ENCODE peak calls at places on chromosome 5, in four cellular contexts. One of them, this sample, is unnamed.

GRCh38 chr5:138696501-138696900 is 56.7 kb upstream of the CTNNA1 start:
- DNase-seq in transverse colon: no peak
- DNase-seq in tibial nerve: no peak
- DNase-seq in IMR-90: peak
- DNase-seq in this sample: no peak

GRCh38 chr5:120550358-120550757 is 86.3 kb downstream of the PRR16 start:
- DNase-seq in transverse colon: no peak
- DNase-seq in tibial nerve: no peak
- DNase-seq in IMR-90: peak
- DNase-seq in this sample: no peak

GRCh38 chr5:1651971-1652872 is 128.5 kb upstream of the LPCAT1 start:
- DNase-seq in transverse colon: no peak
- DNase-seq in tibial nerve: no peak
- DNase-seq in IMR-90: no peak
- DNase-seq in this sample: no peak

GRCh38 chr5:149550608-149551226 is 522 bp downstream of the CSNK1A1 start:
- DNase-seq in transverse colon: peak
- DNase-seq in tibial nerve: no peak
- DNase-seq in IMR-90: no peak
- DNase-seq in this sample: peak

GRCh38 chr5:104977530-104977929 is 1414.9 kb upstream of the NUDT12 start:
- DNase-seq in transverse colon: no peak
- DNase-seq in tibial nerve: no peak
- DNase-seq in IMR-90: no peak
- DNase-seq in this sample: no peak

GRCh38 chr5:175746851-175747250 is 89.0 kb downstream of the HRH2 start:
- DNase-seq in transverse colon: no peak
- DNase-seq in tibial nerve: no peak
- DNase-seq in IMR-90: peak
- DNase-seq in this sample: no peak

GRCh38 chr5:168174376-168174775 is 117.1 kb upstream of the WWC1 start:
- DNase-seq in transverse colon: no peak
- DNase-seq in tibial nerve: no peak
- DNase-seq in IMR-90: no peak
- DNase-seq in this sample: peak

GRCh38 chr5:81450940-81451339 is 57.0 kb upstream of the ACOT12 start:
- DNase-seq in transverse colon: no peak
- DNase-seq in tibial nerve: no peak
- DNase-seq in IMR-90: peak
- DNase-seq in this sample: no peak

GRCh38 chr5:154302181-154302580 is 111.6 kb downstream of the GALNT10 start:
- DNase-seq in transverse colon: no peak
- DNase-seq in tibial nerve: no peak
- DNase-seq in IMR-90: no peak
- DNase-seq in this sample: peak

GRCh38 chr5:150155258-150156032 is at the start of gene PDGFRB:
- DNase-seq in transverse colon: peak
- DNase-seq in tibial nerve: peak
- DNase-seq in IMR-90: peak
- DNase-seq in this sample: peak

GRCh38 chr5:73393606-73394489 is 54.7 kb downstream of the FOXD1 start:
- DNase-seq in transverse colon: no peak
- DNase-seq in tibial nerve: no peak
- DNase-seq in IMR-90: no peak
- DNase-seq in this sample: no peak

GRCh38 chr5:119327018-119327417 is 28.8 kb upstream of the TNFAIP8 start:
- DNase-seq in transverse colon: peak
- DNase-seq in tibial nerve: no peak
- DNase-seq in IMR-90: peak
- DNase-seq in this sample: no peak

GRCh38 chr5:149133795-149134777 is 7.2 kb upstream of the ABLIM3 start:
- DNase-seq in transverse colon: no peak
- DNase-seq in tibial nerve: peak
- DNase-seq in IMR-90: peak
- DNase-seq in this sample: peak

GRCh38 chr5:179777909-179778308 is 15.9 kb upstream of the LTC4S start:
- DNase-seq in transverse colon: no peak
- DNase-seq in tibial nerve: no peak
- DNase-seq in IMR-90: no peak
- DNase-seq in this sample: no peak

GRCh38 chr5:134077926-134078580 is 36.4 kb upstream of the TCF7 start:
- DNase-seq in transverse colon: no peak
- DNase-seq in tibial nerve: no peak
- DNase-seq in IMR-90: no peak
- DNase-seq in this sample: peak

DNA sequence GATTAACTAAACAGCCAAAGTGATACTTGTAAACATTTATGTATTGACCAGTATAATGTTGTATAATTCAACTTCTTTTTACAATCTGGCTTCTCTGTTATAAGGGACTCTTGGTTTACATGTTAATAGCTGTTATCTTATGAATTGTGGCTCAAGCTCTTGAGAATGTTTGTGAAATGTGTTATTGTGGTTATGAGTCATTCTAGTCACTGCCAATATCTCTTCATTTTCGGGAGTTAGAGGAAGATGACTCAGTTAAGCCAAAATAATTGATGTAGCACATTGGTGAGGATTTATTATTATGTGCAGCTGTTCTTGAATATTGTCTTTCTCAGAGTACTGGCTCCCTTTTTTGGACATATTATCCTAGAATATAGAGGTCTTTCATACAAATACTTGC is 655.2 kb upstream of the RIOK2 start:
- DNase-seq in transverse colon: no peak
- DNase-seq in tibial nerve: no peak
- DNase-seq in IMR-90: peak
- DNase-seq in this sample: no peak
- TF ChIP-seq POLR2A in transverse colon: no peak
- TF ChIP-seq POLR2A in tibial nerve: no peak
- TF ChIP-seq POLR2A in IMR-90: no peak
- TF ChIP-seq POLR2A in this sample: no peak

DNA sequence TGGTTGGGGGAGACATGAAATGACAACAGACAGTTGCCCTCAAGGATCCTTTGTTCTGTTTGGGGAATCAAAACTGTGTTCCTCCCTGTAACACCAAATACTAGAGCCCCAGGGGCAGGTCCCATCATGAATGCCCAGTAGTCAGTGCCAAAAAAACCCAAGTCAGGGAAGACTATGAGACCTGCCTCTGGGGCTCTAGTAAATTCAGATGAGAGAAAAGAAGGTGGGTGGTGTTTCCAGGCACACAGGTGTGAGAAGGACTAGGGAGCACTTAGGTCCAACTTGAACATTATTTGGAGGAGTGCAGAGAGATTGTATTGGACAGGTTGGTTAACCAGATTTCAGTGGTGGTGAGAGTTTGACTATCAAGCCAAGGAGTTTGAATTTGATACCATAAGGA is 51.9 kb downstream of the SLC22A5 start:
- DNase-seq in transverse colon: no peak
- DNase-seq in tibial nerve: no peak
- DNase-seq in IMR-90: no peak
- DNase-seq in this sample: no peak
- H3K4me3 ChIP-seq in transverse colon: no peak
- H3K4me3 ChIP-seq in tibial nerve: no peak
- H3K4me3 ChIP-seq in IMR-90: no peak
- H3K4me3 ChIP-seq in this sample: no peak

GRCh38 chr5:14208071-14209021 is 65.2 kb downstream of the TRIO start:
- DNase-seq in transverse colon: peak
- DNase-seq in tibial nerve: no peak
- DNase-seq in IMR-90: peak
- DNase-seq in this sample: no peak
- TF ChIP-seq POLR2A in transverse colon: peak
- TF ChIP-seq POLR2A in tibial nerve: no peak
- TF ChIP-seq POLR2A in IMR-90: no peak
- TF ChIP-seq POLR2A in this sample: no peak

GRCh38 chr5:163408311-163408923 is 29.0 kb upstream of the CCNG1 start:
- DNase-seq in transverse colon: peak
- DNase-seq in tibial nerve: no peak
- DNase-seq in IMR-90: peak
- DNase-seq in this sample: peak

GRCh38 chr5:163409384-163409783 is 28.0 kb upstream of the CCNG1 start:
- DNase-seq in transverse colon: no peak
- DNase-seq in tibial nerve: no peak
- DNase-seq in IMR-90: no peak
- DNase-seq in this sample: no peak

GRCh38 chr5:163410505-163410904 is 26.9 kb upstream of the CCNG1 start:
- DNase-seq in transverse colon: no peak
- DNase-seq in tibial nerve: no peak
- DNase-seq in IMR-90: no peak
- DNase-seq in this sample: no peak

GRCh38 chr5:163404364-163404763 is 33.0 kb upstream of the CCNG1 start:
- DNase-seq in transverse colon: no peak
- DNase-seq in tibial nerve: no peak
- DNase-seq in IMR-90: no peak
- DNase-seq in this sample: no peak

DNA sequence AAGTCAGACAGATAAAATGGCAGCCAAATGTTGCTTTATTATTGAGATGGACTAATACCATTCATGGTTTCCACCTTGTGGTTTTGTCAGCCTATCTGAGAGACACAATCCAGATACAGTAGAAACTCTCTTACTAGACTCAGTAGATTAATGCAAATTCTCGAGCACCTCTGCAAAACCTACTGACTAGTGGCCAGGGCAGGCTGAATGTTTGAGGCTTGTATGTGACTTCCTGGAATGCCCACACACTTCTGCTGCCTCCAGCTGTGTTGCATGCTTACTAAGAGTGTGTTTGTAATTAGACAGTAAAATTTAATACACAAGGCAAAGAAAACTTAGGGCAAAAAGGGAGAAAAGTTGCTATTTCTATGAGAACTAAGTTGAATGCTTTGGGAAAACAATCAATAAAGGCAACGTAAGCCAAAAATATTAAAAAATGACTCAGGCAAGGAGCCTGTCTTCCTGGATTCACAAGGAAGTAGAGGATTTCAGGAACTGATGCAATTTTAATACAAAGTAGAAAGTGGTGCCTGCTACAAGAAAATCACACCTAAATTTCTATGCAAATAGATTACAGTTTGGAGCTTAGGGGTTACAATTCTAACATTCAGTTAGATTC is 30.3 kb upstream of the CCNG1 start:
- DNase-seq in transverse colon: no peak
- DNase-seq in tibial nerve: no peak
- DNase-seq in IMR-90: no peak
- DNase-seq in this sample: no peak
- H3K4me3 ChIP-seq in transverse colon: no peak
- H3K4me3 ChIP-seq in tibial nerve: no peak
- H3K4me3 ChIP-seq in IMR-90: no peak
- H3K4me3 ChIP-seq in this sample: no peak

DNA sequence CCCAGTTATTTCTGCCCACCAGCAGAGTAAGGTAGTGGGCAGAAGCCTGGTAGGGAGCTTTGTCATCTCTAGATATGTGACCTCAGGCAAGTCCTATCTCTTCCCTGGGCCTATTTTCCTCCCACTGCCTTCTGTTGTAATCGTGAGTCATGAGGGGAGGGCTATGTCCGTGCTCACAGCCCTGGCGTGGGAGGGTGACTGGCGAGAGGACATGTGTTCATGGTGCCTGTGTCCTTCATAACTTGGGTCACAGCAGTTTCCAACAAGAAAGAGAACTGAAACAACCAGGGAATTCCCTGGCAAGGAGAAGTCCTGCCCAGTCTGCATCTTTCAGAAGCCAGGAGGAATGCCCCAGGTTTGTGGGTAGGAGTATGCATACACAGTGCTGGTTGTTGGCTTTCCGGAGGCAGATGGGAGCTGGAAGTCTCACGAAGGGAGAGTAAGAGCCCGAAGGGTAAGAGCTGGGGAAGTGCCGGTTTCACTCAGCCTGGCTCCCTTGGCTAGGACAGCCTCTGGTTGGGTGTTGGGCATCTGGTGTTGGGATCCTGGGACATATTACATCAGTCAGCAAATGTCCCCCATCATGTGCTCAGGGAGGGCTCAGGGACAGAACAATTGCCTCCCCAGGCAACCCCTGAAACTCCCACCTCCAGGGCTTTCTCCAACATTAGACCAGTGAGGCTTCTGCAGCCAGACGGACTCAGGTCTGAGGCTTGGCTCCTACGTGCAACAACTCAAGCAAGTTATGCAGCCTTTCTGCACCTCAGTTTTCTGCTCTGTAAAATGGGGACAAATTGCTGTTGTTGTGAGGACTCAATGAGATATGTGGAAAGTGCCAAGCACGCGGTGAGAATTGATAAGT is 4.3 kb upstream of the TIFAB start:
- DNase-seq in transverse colon: peak
- DNase-seq in tibial nerve: no peak
- DNase-seq in IMR-90: peak
- DNase-seq in this sample: peak
- TF ChIP-seq POLR2A in transverse colon: no peak
- TF ChIP-seq POLR2A in tibial nerve: no peak
- TF ChIP-seq POLR2A in IMR-90: no peak
- TF ChIP-seq POLR2A in this sample: no peak

GRCh38 chr5:102795546-102795945 is 40.4 kb downstream of the PAM start:
- DNase-seq in transverse colon: no peak
- DNase-seq in tibial nerve: no peak
- DNase-seq in IMR-90: no peak
- DNase-seq in this sample: no peak
- H3K4me3 ChIP-seq in transverse colon: no peak
- H3K4me3 ChIP-seq in tibial nerve: no peak
- H3K4me3 ChIP-seq in IMR-90: no peak
- H3K4me3 ChIP-seq in this sample: no peak

DNA sequence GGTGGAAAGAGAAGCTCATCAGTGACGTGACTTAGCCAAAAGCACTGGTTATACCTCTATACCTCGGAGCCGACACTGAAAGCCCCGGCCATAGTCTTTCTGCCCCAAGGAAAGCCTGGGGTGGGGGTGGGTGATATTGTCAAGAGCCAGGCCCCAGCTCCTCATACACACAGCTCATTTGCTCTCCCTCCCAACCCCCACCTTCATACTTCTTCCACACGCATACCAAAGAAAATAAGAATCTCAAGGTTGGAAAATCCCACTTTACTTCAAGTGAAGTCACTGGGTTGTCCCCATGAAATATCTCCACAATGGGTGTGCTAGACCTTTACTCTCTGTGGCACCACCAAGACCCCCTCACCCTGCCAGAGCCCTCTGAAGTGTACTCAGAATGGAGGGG is 27.1 kb upstream of the MGAT1 start:
- DNase-seq in transverse colon: no peak
- DNase-seq in tibial nerve: no peak
- DNase-seq in IMR-90: no peak
- DNase-seq in this sample: no peak
- TF ChIP-seq POLR2A in transverse colon: no peak
- TF ChIP-seq POLR2A in tibial nerve: no peak
- TF ChIP-seq POLR2A in IMR-90: no peak
- TF ChIP-seq POLR2A in this sample: no peak